ENCODE peak calls at places on chromosome 19, in eight cellular contexts. K is neural crest cell, Z is EL, E is HEK293T, Q is psoas muscle, D is fibroblast of pulmonary artery, G is cardiac muscle cell, T is NCI-H774. H is an unnamed sample.
A peak's percentile ranks its signal among the peaks of the same experiment; 100 is the strongest.

GRCh38 chr19:27776020-27776419 is 1436.9 kb downstream of the UQCRFS1 start:
- DNase-seq in K (no peak), Z (peak; percentile 44), E (peak; percentile 17), Q (no peak), D (peak; percentile 85), G (peak; percentile 60), T (no peak), H (no peak)

GRCh38 chr19:46480409-46480808 is 9.0 kb upstream of the PNMA8A start:
- DNase-seq in K (no peak), Z (peak; percentile 18), E (peak; percentile 51), Q (no peak), D (peak; percentile 80), G (peak; percentile 89), T (no peak), H (no peak)

GRCh38 chr19:52967772-52968171 is 5.1 kb upstream of the ZNF816 start:
- DNase-seq in K (no peak), Z (no peak), E (no peak), Q (no peak), D (no peak), G (no peak), T (no peak), H (no peak)

GRCh38 chr19:55300821-55301458 is 17.1 kb downstream of the BRSK1 start:
- DNase-seq in K (no peak), Z (no peak), E (no peak), Q (no peak), D (no peak), G (no peak), T (no peak), H (no peak)

GRCh38 chr19:7888145-7888825 is at the start of gene LRRC8E:
- DNase-seq in K (peak; percentile 46), Z (peak; percentile 83), E (peak; percentile 80), Q (no peak), D (peak; percentile 53), G (peak; percentile 76), T (peak; percentile 7), H (peak; percentile 65)

GRCh38 chr19:44643605-44644390 is at the start of gene PVR:
- DNase-seq in K (peak; percentile 57), Z (peak; percentile 86), E (peak; percentile 90), Q (peak; percentile 80), D (peak; percentile 68), G (peak; percentile 74), T (peak; percentile 80), H (peak; percentile 88)

GRCh38 chr19:17579523-17580244 is 24.2 kb downstream of the COLGALT1 start:
- DNase-seq in K (peak; percentile 55), Z (peak; percentile 61), E (peak; percentile 89), Q (peak; percentile 51), D (peak; percentile 67), G (peak; percentile 67), T (peak; percentile 17), H (peak; percentile 70)

GRCh38 chr19:30111456-30111855 is 169.4 kb downstream of the URI1 start:
- DNase-seq in K (no peak), Z (no peak), E (no peak), Q (no peak), D (no peak), G (no peak), T (no peak), H (peak; percentile 15)

GRCh38 chr19:10270180-10270615 is 722 bp upstream of the ICAM1 start:
- DNase-seq in K (no peak), Z (peak; percentile 62), E (no peak), Q (peak; percentile 69), D (peak; percentile 53), G (peak; percentile 68), T (no peak), H (peak; percentile 80)

GRCh38 chr19:40921005-40921897 is 39.2 kb upstream of the CYP2A7 start:
- DNase-seq in K (no peak), Z (peak; percentile 22), E (peak; percentile 26), Q (no peak), D (no peak), G (peak; percentile 8), T (peak; percentile 47), H (no peak)

GRCh38 chr19:7925171-7925837 is 631 bp downstream of the CTXN1 start:
- DNase-seq in K (peak; percentile 98), Z (peak; percentile 78), E (peak; percentile 85), Q (peak; percentile 80), D (peak; percentile 80), G (peak; percentile 77), T (peak; percentile 34), H (peak; percentile 81)

GRCh38 chr19:19578241-19578640 is 40.2 kb downstream of the CILP2 start:
- DNase-seq in K (no peak), Z (no peak), E (no peak), Q (no peak), D (no peak), G (no peak), T (peak; percentile 81), H (no peak)

GRCh38 chr19:33152178-33152577 is 20.3 kb downstream of the WDR88 start:
- DNase-seq in K (no peak), Z (no peak), E (no peak), Q (no peak), D (peak; percentile 45), G (peak; percentile 53), T (no peak), H (no peak)

GRCh38 chr19:58170860-58171259 is 12.0 kb upstream of the ZNF274 start:
- DNase-seq in K (no peak), Z (peak; percentile 59), E (no peak), Q (no peak), D (peak; percentile 17), G (peak; percentile 20), T (no peak), H (no peak)

GRCh38 chr19:55344444-55344843 is 4.8 kb downstream of the KMT5C start:
- DNase-seq in K (no peak), Z (peak; percentile 46), E (no peak), Q (no peak), D (no peak), G (no peak), T (no peak), H (no peak)

GRCh38 chr19:13556552-13556951 is 50.3 kb upstream of the CACNA1A start:
- DNase-seq in K (no peak), Z (no peak), E (no peak), Q (no peak), D (no peak), G (no peak), T (no peak), H (no peak)

GRCh38 chr19:38869836-38870607 is 8.1 kb downstream of the RINL start:
- DNase-seq in K (peak; percentile 61), Z (peak; percentile 77), E (no peak), Q (peak; percentile 87), D (peak; percentile 62), G (peak; percentile 82), T (peak; percentile 87), H (peak; percentile 96)

GRCh38 chr19:56145698-56146097 is 4.6 kb downstream of the ZNF444 start:
- DNase-seq in K (no peak), Z (no peak), E (no peak), Q (no peak), D (no peak), G (no peak), T (no peak), H (no peak)

GRCh38 chr19:40610396-40611064 is 9.4 kb downstream of the LTBP4 start:
- DNase-seq in K (no peak), Z (no peak), E (no peak), Q (peak; percentile 72), D (no peak), G (no peak), T (peak; percentile 50), H (peak; percentile 86)

GRCh38 chr19:11418518-11419506 is at the start of gene RGL3:
- DNase-seq in K (no peak), Z (peak; percentile 46), E (no peak), Q (peak; percentile 63), D (no peak), G (no peak), T (peak; percentile 64), H (peak; percentile 81)

GRCh38 chr19:48654299-48655059 is 8.5 kb upstream of the CA11 start:
- DNase-seq in K (no peak), Z (no peak), E (no peak), Q (no peak), D (no peak), G (no peak), T (peak; percentile 13), H (no peak)

GRCh38 chr19:33325920-33326319 is 23.6 kb upstream of the CEBPA start:
- DNase-seq in K (no peak), Z (no peak), E (no peak), Q (peak; percentile 72), D (peak; percentile 75), G (peak; percentile 90), T (no peak), H (peak; percentile 42)

GRCh38 chr19:11261902-11262839 is at the start of gene DOCK6:
- DNase-seq in K (peak; percentile 38), Z (no peak), E (peak; percentile 69), Q (peak; percentile 49), D (no peak), G (no peak), T (no peak), H (peak; percentile 76)

GRCh38 chr19:35404879-35405622 is 34.2 kb downstream of the GPR42 start:
- DNase-seq in K (no peak), Z (peak; percentile 91), E (no peak), Q (peak; percentile 34), D (peak; percentile 90), G (peak; percentile 96), T (no peak), H (no peak)

GRCh38 chr19:6967962-6968361 is 53.3 kb downstream of the MBD3L2B start:
- DNase-seq in K (no peak), Z (no peak), E (no peak), Q (no peak), D (no peak), G (no peak), T (no peak), H (no peak)

GRCh38 chr19:402786-403185 is 6.2 kb downstream of the C2CD4C start:
- DNase-seq in K (no peak), Z (no peak), E (no peak), Q (no peak), D (no peak), G (no peak), T (no peak), H (peak; percentile 11)

GRCh38 chr19:4298772-4299550 is 3.2 kb downstream of the TMIGD2 start:
- DNase-seq in K (no peak), Z (no peak), E (no peak), Q (no peak), D (no peak), G (no peak), T (no peak), H (no peak)